ENCODE peak calls at places on chromosomes 1 and 21, in six cellular contexts. L is epithelial cell of esophagus, W is NB4, I is H9, T is sigmoid colon, O is glutamatergic neuron. F is an unnamed sample.

GRCh38 chr1:229227298-229227919 is 43.5 kb upstream of the RAB4A start:
- DNase-seq in I (peak), L (peak), O (peak), W (peak), T (peak), F (peak)

GRCh38 chr1:214068979-214069378 is 81.2 kb downstream of the PROX1 start:
- DNase-seq in O (no peak), L (no peak), I (no peak), T (no peak), W (no peak), F (no peak)

GRCh38 chr1:94428441-94428840 is 10.3 kb downstream of the ABCD3 start:
- DNase-seq in T (no peak), W (no peak), O (no peak), I (no peak), L (no peak), F (no peak)

GRCh38 chr21:40623550-40623949 is 223.4 kb downstream of the DSCAM start:
- DNase-seq in T (no peak), O (no peak), W (no peak), I (no peak), L (no peak), F (no peak)

GRCh38 chr1:217274927-217275616 is 355.8 kb downstream of the GPATCH2 start:
- DNase-seq in T (no peak), I (no peak), O (no peak), W (no peak), L (peak), F (no peak)

GRCh38 chr1:115669002-115669673 is 27.4 kb downstream of the VANGL1 start:
- DNase-seq in T (no peak), W (peak), L (peak), I (no peak), O (no peak), F (no peak)

GRCh38 chr1:219324171-219324570 is 150.5 kb downstream of the LYPLAL1 start:
- DNase-seq in I (no peak), O (no peak), L (no peak), T (no peak), W (no peak), F (no peak)

GRCh38 chr1:171335964-171336363 is 22.0 kb downstream of the FMO4 start:
- DNase-seq in W (no peak), L (no peak), T (no peak), I (no peak), O (no peak), F (no peak)

GRCh38 chr1:204319462-204319861 is 40.3 kb downstream of the PLEKHA6 start:
- DNase-seq in T (no peak), I (no peak), O (no peak), L (peak), W (no peak), F (no peak)

GRCh38 chr1:237111807-237112206 is 69.8 kb downstream of the RYR2 start:
- DNase-seq in W (no peak), T (no peak), O (no peak), I (no peak), L (no peak), F (no peak)

GRCh38 chr1:153670257-153670858 is 435 bp downstream of the ILF2 start:
- DNase-seq in O (no peak), L (no peak), W (no peak), I (no peak), T (no peak), F (no peak)

GRCh38 chr1:10773851-10774614 is 22.4 kb downstream of the CASZ1 start:
- DNase-seq in L (no peak), W (no peak), O (no peak), T (no peak), I (no peak), F (no peak)

GRCh38 chr1:234090212-234091064 is 186.0 kb downstream of the SLC35F3 start:
- DNase-seq in I (no peak), O (no peak), T (no peak), W (no peak), L (no peak), F (no peak)

GRCh38 chr1:241964550-241965241 is 7.1 kb downstream of the BECN2 start:
- DNase-seq in I (no peak), L (peak), T (no peak), O (no peak), W (peak), F (no peak)

GRCh38 chr1:178393370-178393769 is 103.4 kb downstream of the CLEC20A start:
- DNase-seq in T (no peak), I (no peak), W (no peak), O (peak), L (no peak), F (no peak)

GRCh38 chr1:41013024-41013423 is 8.5 kb downstream of the SLFNL1 start:
- DNase-seq in I (no peak), L (no peak), O (no peak), W (no peak), T (no peak), F (no peak)

GRCh38 chr1:219833214-219833816 is 95.0 kb downstream of the SLC30A10 start:
- DNase-seq in T (no peak), L (no peak), W (no peak), I (peak), O (no peak), F (no peak)

GRCh38 chr1:29062157-29062942 is 61.4 kb downstream of the TMEM200B start:
- DNase-seq in L (no peak), I (no peak), T (no peak), W (no peak), O (no peak), F (no peak)

GRCh38 chr1:235923466-235924008 is 56.8 kb upstream of the LYST start:
- DNase-seq in O (no peak), W (no peak), I (no peak), T (no peak), L (peak), F (no peak)

GRCh38 chr1:240343966-240344365 is 252.3 kb downstream of the FMN2 start:
- DNase-seq in W (no peak), I (no peak), L (no peak), T (no peak), O (no peak), F (no peak)

GRCh38 chr1:221667504-221667903 is 74.4 kb downstream of the DUSP10 start:
- DNase-seq in T (no peak), O (no peak), W (peak), L (peak), I (no peak), F (no peak)

GRCh38 chr21:14452031-14452778 is 69.3 kb upstream of the HSPA13 start:
- DNase-seq in L (no peak), W (no peak), T (no peak), O (peak), I (no peak), F (no peak)

GRCh38 chr1:2534775-2535387 is 4.8 kb upstream of the HES5 start:
- DNase-seq in W (no peak), O (no peak), T (no peak), I (no peak), L (peak), F (no peak)

GRCh38 chr1:168554603-168555520 is 11.1 kb upstream of the XCL2 start:
- DNase-seq in I (no peak), T (no peak), W (peak), L (no peak), O (no peak), F (no peak)

GRCh38 chr21:42010507-42011493 is 640 bp upstream of the ZBTB21 start:
- DNase-seq in O (peak), W (peak), T (no peak), L (peak), I (peak), F (no peak)

GRCh38 chr1:25447547-25447946 is 16.9 kb downstream of the MACO1 start:
- DNase-seq in L (no peak), I (no peak), O (no peak), W (no peak), T (no peak), F (no peak)

GRCh38 chr1:24707659-24708058 is 37.6 kb upstream of the CLIC4 start:
- DNase-seq in O (no peak), L (peak), T (no peak), I (no peak), W (peak), F (no peak)

DNA sequence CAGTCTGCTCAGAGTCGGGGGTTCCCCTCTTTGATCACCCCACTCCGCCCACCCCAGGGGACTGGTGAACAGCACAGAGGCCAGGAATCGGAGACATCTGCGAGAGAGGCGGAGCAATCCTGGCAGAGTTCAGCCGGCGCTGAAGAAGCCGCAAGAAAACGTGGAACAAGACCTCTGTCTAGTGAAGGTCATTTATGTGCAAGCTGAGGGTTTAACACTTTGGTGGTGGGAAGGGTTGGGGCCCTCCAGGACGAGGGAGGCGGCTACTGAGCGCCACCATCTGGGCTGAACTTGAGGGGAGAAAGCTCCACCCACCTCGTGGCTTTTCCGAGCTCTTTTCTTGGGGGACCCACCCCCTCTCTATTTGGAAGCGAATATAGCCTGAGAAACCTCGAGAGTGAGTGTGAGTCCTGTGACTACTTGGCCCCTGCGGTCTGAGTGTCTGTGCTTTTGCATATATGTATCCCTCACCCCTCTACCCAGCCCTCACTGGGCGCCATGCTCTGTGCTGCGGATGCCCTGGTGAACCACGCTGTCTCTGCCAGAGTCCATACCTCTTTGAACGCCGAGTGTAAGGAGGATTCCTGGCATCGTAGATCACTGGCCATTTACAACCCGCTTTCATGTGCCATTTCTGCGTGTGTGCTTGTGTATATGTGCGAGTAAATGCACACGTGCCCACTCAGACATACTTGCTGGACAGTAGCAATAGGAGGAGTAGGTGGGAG is 1.2 kb upstream of the EPHA10 start:
- DNase-seq in T (no peak), I (peak), O (peak), L (no peak), W (peak), F (no peak)
- TF ChIP-seq CTCF in T (no peak), I (peak), O (no peak), L (no peak), W (peak), F (no peak)

DNA sequence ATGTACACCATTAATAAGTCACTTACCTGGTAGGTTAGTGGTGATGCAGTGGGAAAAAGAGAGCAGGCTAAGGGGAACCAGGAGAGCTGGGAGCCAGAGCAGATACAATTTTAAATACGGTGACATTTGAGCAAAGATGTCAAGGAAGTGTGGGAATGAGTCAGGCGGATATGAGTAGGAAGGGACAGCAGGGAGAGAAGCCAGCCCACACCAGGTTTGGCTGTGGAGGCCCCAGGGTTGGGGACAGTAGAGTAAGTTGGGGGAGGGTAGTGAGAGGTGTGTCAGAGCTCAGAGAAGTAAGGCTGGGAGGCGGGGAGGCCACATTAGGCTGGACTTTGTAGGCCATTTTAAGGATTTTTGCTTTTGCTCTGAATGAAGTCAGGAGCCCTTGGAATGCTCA is 482.0 kb downstream of the DISC1 start:
- DNase-seq in L (no peak), T (no peak), W (no peak), O (no peak), I (no peak), F (no peak)
- TF ChIP-seq CTCF in L (no peak), T (no peak), W (no peak), O (no peak), I (no peak), F (no peak)

GRCh38 chr1:156006666-156007376 is 13.9 kb downstream of the SSR2 start:
- DNase-seq in O (no peak), W (no peak), T (no peak), I (no peak), L (peak), F (no peak)

GRCh38 chr1:156001021-156001681 is 19.6 kb downstream of the SSR2 start:
- DNase-seq in L (no peak), I (no peak), W (no peak), O (no peak), T (no peak), F (no peak)

GRCh38 chr1:156002182-156002911 is 18.4 kb downstream of the SSR2 start:
- DNase-seq in O (no peak), W (no peak), L (no peak), I (no peak), T (no peak), F (no peak)

GRCh38 chr1:156004843-156005593 is 15.7 kb downstream of the SSR2 start:
- DNase-seq in O (no peak), I (no peak), W (no peak), T (no peak), L (no peak), F (no peak)

GRCh38 chr1:156001682-156002171 is 19.0 kb downstream of the SSR2 start:
- DNase-seq in O (no peak), I (no peak), T (no peak), L (no peak), W (no peak), F (no peak)
- TF ChIP-seq CTCF in O (no peak), I (no peak), T (no peak), L (no peak), W (no peak), F (no peak)

GRCh38 chr1:164673584-164674214 is 114.7 kb downstream of the PBX1 start:
- DNase-seq in I (peak), W (peak), L (no peak), O (peak), T (no peak), F (no peak)
- TF ChIP-seq CTCF in I (peak), W (peak), L (peak), O (peak), T (no peak), F (peak)

DNA sequence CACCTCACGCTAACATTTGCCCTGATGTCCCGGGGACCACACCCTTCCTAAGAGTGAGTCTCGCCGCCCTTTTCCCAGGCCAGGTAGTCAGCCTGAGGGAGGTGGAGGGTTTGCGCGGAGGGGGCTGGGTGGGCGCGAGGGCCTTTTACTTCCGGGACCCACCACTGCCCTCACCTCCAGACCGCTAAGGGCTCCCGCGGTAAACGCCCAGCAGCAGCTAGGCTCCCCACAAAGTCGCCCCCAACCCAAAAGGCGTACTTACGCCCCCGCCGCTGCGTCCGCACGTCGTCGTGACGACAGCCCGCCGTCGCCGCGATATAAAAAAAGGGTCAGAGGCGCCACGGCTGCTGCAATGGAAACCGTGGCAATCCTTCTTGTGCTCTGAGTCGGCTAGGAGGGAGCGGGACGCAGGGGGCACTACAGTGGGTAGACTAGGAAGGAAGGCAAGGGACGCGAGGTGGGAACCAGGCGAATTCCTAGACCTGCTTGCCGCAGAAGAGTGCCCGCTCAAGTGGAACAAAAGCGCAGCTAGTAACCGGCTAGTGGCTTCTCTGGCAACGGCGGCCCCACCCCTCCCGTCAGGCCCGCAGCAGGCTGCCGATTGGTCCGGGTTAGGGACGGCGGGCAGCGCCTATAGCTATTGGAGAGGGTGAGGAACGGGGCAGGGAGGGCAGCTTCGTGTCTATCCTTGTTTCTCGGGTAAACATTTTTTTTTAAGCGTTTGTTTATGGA is at the start of gene ODF2L:
- DNase-seq in O (peak), W (peak), I (peak), T (peak), L (peak), F (peak)
- TF ChIP-seq CTCF in O (no peak), W (no peak), I (no peak), T (no peak), L (no peak), F (no peak)

GRCh38 chr1:15951341-15952153 is 24.4 kb downstream of the ZBTB17 start:
- DNase-seq in W (peak), T (peak), O (no peak), L (no peak), I (no peak), F (no peak)
- TF ChIP-seq CTCF in W (peak), T (no peak), O (no peak), L (no peak), I (no peak), F (no peak)

GRCh38 chr1:100926240-100926639 is 30.4 kb downstream of the SLC30A7 start:
- DNase-seq in T (no peak), O (no peak), W (no peak), I (no peak), L (no peak), F (no peak)

GRCh38 chr1:100930494-100930893 is 34.6 kb downstream of the SLC30A7 start:
- DNase-seq in W (no peak), I (no peak), T (no peak), O (no peak), L (no peak), F (no peak)

GRCh38 chr1:100927276-100927675 is 31.4 kb downstream of the SLC30A7 start:
- DNase-seq in T (no peak), W (no peak), O (no peak), L (peak), I (no peak), F (no peak)

GRCh38 chr1:100924991-100925390 is 29.1 kb downstream of the SLC30A7 start:
- DNase-seq in O (no peak), I (no peak), L (no peak), W (no peak), T (no peak), F (no peak)

GRCh38 chr1:100928128-100928527 is 32.2 kb downstream of the SLC30A7 start:
- DNase-seq in I (peak), L (no peak), W (peak), O (no peak), T (no peak), F (no peak)
- TF ChIP-seq CTCF in I (peak), L (peak), W (no peak), O (no peak), T (no peak), F (no peak)

F was measured in mesothelial cell of epicardium.